ENCODE peak calls at places on chromosomes 2 and 18, in seven cellular contexts. One of them, this sample, is unnamed.
A peak's percentile ranks its signal among the peaks of the same experiment; 100 is the strongest.

GRCh38 chr2:114762986-114763385 is 320.5 kb downstream of the DPP10 start:
- DNase-seq in gastrocnemius medialis: no peak
- DNase-seq in mammary epithelial cell: no peak
- DNase-seq in adrenal gland: peak; percentile 7
- DNase-seq in colonic mucosa: no peak
- DNase-seq in HCT116: no peak
- DNase-seq in Panc1: no peak
- DNase-seq in this sample: no peak

GRCh38 chr2:157196956-157197355 is 60.5 kb upstream of the GALNT5 start:
- DNase-seq in gastrocnemius medialis: no peak
- DNase-seq in mammary epithelial cell: no peak
- DNase-seq in adrenal gland: no peak
- DNase-seq in colonic mucosa: no peak
- DNase-seq in HCT116: no peak
- DNase-seq in Panc1: no peak
- DNase-seq in this sample: no peak

GRCh38 chr18:23712445-23712844 is 23.2 kb downstream of the LAMA3 start:
- DNase-seq in gastrocnemius medialis: no peak
- DNase-seq in mammary epithelial cell: no peak
- DNase-seq in adrenal gland: no peak
- DNase-seq in colonic mucosa: no peak
- DNase-seq in HCT116: no peak
- DNase-seq in Panc1: no peak
- DNase-seq in this sample: peak; percentile 58

GRCh38 chr2:181781082-181781786 is 100.9 kb upstream of the NEUROD1 start:
- DNase-seq in gastrocnemius medialis: no peak
- DNase-seq in mammary epithelial cell: no peak
- DNase-seq in adrenal gland: no peak
- DNase-seq in colonic mucosa: peak; percentile 72
- DNase-seq in HCT116: no peak
- DNase-seq in Panc1: no peak
- DNase-seq in this sample: no peak

GRCh38 chr2:29006092-29006985 is 25.2 kb downstream of the TOGARAM2 start:
- DNase-seq in gastrocnemius medialis: no peak
- DNase-seq in mammary epithelial cell: no peak
- DNase-seq in adrenal gland: peak; percentile 59
- DNase-seq in colonic mucosa: no peak
- DNase-seq in HCT116: no peak
- DNase-seq in Panc1: no peak
- DNase-seq in this sample: no peak

GRCh38 chr2:41881249-41881648 is 166.6 kb upstream of the PKDCC start:
- DNase-seq in gastrocnemius medialis: no peak
- DNase-seq in mammary epithelial cell: no peak
- DNase-seq in adrenal gland: no peak
- DNase-seq in colonic mucosa: no peak
- DNase-seq in HCT116: no peak
- DNase-seq in Panc1: no peak
- DNase-seq in this sample: no peak

GRCh38 chr2:236971131-236971850 is 114.4 kb upstream of the COPS8 start:
- DNase-seq in gastrocnemius medialis: peak; percentile 28
- DNase-seq in mammary epithelial cell: no peak
- DNase-seq in adrenal gland: no peak
- DNase-seq in colonic mucosa: no peak
- DNase-seq in HCT116: no peak
- DNase-seq in Panc1: no peak
- DNase-seq in this sample: no peak

GRCh38 chr2:173752152-173752551 is 213.0 kb downstream of the SP3 start:
- DNase-seq in gastrocnemius medialis: no peak
- DNase-seq in mammary epithelial cell: no peak
- DNase-seq in adrenal gland: no peak
- DNase-seq in colonic mucosa: no peak
- DNase-seq in HCT116: peak; percentile 13
- DNase-seq in Panc1: no peak
- DNase-seq in this sample: no peak

GRCh38 chr18:55593888-55594287 is 5.9 kb upstream of the TCF4 start:
- DNase-seq in gastrocnemius medialis: no peak
- DNase-seq in mammary epithelial cell: peak; percentile 40
- DNase-seq in adrenal gland: no peak
- DNase-seq in colonic mucosa: no peak
- DNase-seq in HCT116: no peak
- DNase-seq in Panc1: no peak
- DNase-seq in this sample: no peak

DNA sequence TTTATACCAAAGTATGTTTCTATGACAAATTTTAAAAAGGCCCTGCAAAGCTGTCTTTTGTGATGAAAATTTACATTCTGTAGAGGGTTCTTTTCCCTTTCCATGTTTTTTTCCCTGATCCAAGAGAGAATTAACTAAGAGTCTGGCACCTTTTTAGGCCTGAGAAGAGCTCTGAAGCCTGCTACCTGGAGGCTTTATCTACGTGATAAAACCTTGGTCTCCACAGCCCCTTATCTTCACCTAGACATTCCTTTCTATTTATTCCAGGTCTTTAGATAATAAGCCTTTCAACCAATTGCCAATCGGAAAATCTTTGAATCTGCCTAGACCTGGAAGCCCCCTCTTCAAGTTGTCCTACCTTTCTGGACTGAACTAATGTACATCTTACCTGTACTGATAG is 774.1 kb upstream of the LRRTM1 start:
- DNase-seq in gastrocnemius medialis: no peak
- DNase-seq in mammary epithelial cell: no peak
- DNase-seq in adrenal gland: no peak
- DNase-seq in colonic mucosa: no peak
- DNase-seq in HCT116: no peak
- DNase-seq in Panc1: no peak
- DNase-seq in this sample: no peak
- H3K36me3 ChIP-seq in gastrocnemius medialis: no peaks in the 10 kb centered on the region
- H3K36me3 ChIP-seq in mammary epithelial cell: no peaks in the 10 kb centered on the region
- H3K36me3 ChIP-seq in adrenal gland: no peaks in the 10 kb centered on the region
- H3K36me3 ChIP-seq in colonic mucosa: no peaks in the 10 kb centered on the region
- H3K36me3 ChIP-seq in HCT116: no peaks in the 10 kb centered on the region
- H3K36me3 ChIP-seq in Panc1: no peaks in the 10 kb centered on the region
- H3K36me3 ChIP-seq in this sample: no peaks in the 10 kb centered on the region

GRCh38 chr2:218887079-218887478 is 6.4 kb downstream of the WNT10A start:
- DNase-seq in gastrocnemius medialis: no peak
- DNase-seq in mammary epithelial cell: no peak
- DNase-seq in adrenal gland: no peak
- DNase-seq in colonic mucosa: no peak
- DNase-seq in HCT116: no peak
- DNase-seq in Panc1: no peak
- DNase-seq in this sample: no peak
- H3K27ac ChIP-seq in gastrocnemius medialis: no peak overlapping the region
- H3K27ac ChIP-seq in mammary epithelial cell: no peak overlapping the region
- H3K27ac ChIP-seq in adrenal gland: no peak overlapping the region
- H3K27ac ChIP-seq in colonic mucosa: no peak overlapping the region
- H3K27ac ChIP-seq in HCT116: no peak overlapping the region
- H3K27ac ChIP-seq in Panc1: no peak overlapping the region
- H3K27ac ChIP-seq in this sample: no peak overlapping the region

DNA sequence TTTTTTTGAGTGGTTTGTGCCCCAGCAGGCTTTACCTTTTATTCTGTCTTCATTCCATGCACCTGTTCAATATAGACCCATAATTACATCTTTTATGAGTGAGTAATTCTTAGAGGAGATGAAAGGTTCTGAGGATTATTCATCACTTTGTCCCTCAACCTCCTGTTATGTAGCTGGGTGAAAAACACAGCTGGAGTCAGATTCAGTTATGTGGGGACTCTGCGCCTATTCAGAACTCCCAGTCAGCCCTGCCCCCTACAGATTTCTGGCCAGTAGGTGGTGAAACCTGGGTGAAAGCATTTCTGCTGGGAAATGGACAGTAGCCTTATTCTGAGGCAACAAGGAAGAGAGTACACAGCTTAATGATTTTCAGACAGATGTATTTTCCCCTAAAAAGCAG is 107.8 kb downstream of the MGAT5 start:
- DNase-seq in gastrocnemius medialis: no peak
- DNase-seq in mammary epithelial cell: no peak
- DNase-seq in adrenal gland: no peak
- DNase-seq in colonic mucosa: peak; percentile 35
- DNase-seq in HCT116: no peak
- DNase-seq in Panc1: no peak
- DNase-seq in this sample: no peak
- H3K36me3 ChIP-seq in gastrocnemius medialis: no peaks in the 10 kb centered on the region
- H3K36me3 ChIP-seq in mammary epithelial cell: no peaks in the 10 kb centered on the region
- H3K36me3 ChIP-seq in adrenal gland: no peaks in the 10 kb centered on the region
- H3K36me3 ChIP-seq in colonic mucosa: no peaks in the 10 kb centered on the region
- H3K36me3 ChIP-seq in HCT116: no peaks in the 10 kb centered on the region
- H3K36me3 ChIP-seq in Panc1: no peaks in the 10 kb centered on the region
- H3K36me3 ChIP-seq in this sample: peaks cover 7% of the 10 kb centered on the region

GRCh38 chr2:177256695-177257094 is 7.8 kb downstream of the NFE2L2 start:
- DNase-seq in gastrocnemius medialis: no peak
- DNase-seq in mammary epithelial cell: no peak
- DNase-seq in adrenal gland: no peak
- DNase-seq in colonic mucosa: no peak
- DNase-seq in HCT116: no peak
- DNase-seq in Panc1: no peak
- DNase-seq in this sample: no peak
- H3K27ac ChIP-seq in gastrocnemius medialis: peak overlapping the region; percentile 49
- H3K27ac ChIP-seq in mammary epithelial cell: no peak overlapping the region
- H3K27ac ChIP-seq in adrenal gland: peak overlapping the region; percentile 15
- H3K27ac ChIP-seq in colonic mucosa: no peak overlapping the region
- H3K27ac ChIP-seq in HCT116: no peak overlapping the region
- H3K27ac ChIP-seq in Panc1: peak overlapping the region; percentile 31
- H3K27ac ChIP-seq in this sample: no peak overlapping the region

GRCh38 chr2:44104855-44105271 is 63.8 kb upstream of the PPM1B start:
- DNase-seq in gastrocnemius medialis: no peak
- DNase-seq in mammary epithelial cell: no peak
- DNase-seq in adrenal gland: no peak
- DNase-seq in colonic mucosa: no peak
- DNase-seq in HCT116: no peak
- DNase-seq in Panc1: no peak
- DNase-seq in this sample: no peak

GRCh38 chr2:44101246-44101645 is 67.4 kb upstream of the PPM1B start:
- DNase-seq in gastrocnemius medialis: no peak
- DNase-seq in mammary epithelial cell: no peak
- DNase-seq in adrenal gland: peak; percentile 16
- DNase-seq in colonic mucosa: no peak
- DNase-seq in HCT116: no peak
- DNase-seq in Panc1: no peak
- DNase-seq in this sample: no peak

GRCh38 chr2:44102790-44103642 is 65.7 kb upstream of the PPM1B start:
- DNase-seq in gastrocnemius medialis: no peak
- DNase-seq in mammary epithelial cell: no peak
- DNase-seq in adrenal gland: no peak
- DNase-seq in colonic mucosa: no peak
- DNase-seq in HCT116: no peak
- DNase-seq in Panc1: no peak
- DNase-seq in this sample: no peak

GRCh38 chr2:44100351-44100750 is 68.3 kb upstream of the PPM1B start:
- DNase-seq in gastrocnemius medialis: peak; percentile 84
- DNase-seq in mammary epithelial cell: peak; percentile 86
- DNase-seq in adrenal gland: peak; percentile 86
- DNase-seq in colonic mucosa: peak; percentile 57
- DNase-seq in HCT116: peak; percentile 16
- DNase-seq in Panc1: no peak
- DNase-seq in this sample: no peak

DNA sequence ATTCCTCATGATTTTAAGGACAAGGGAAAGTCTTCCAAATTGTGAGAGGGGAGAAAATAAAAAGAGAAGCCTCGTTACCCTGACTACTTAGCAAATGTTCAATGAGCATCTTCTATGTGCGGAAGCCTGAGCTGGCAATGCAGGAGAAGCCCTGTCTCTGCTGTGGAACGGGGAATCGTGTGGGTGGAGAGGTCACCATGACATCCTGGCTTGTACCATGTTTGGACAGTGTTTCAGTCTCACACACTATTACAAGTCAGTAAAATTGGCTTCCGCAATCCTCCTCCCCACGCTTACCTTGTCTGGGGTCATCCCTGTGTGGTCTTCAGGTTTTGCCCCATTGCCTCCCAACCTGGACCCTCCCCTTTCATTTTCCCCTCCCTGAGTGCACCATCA is 65.0 kb upstream of the PPM1B start:
- DNase-seq in gastrocnemius medialis: no peak
- DNase-seq in mammary epithelial cell: no peak
- DNase-seq in adrenal gland: no peak
- DNase-seq in colonic mucosa: no peak
- DNase-seq in HCT116: no peak
- DNase-seq in Panc1: no peak
- DNase-seq in this sample: no peak
- H3K36me3 ChIP-seq in gastrocnemius medialis: no peaks in the 10 kb centered on the region
- H3K36me3 ChIP-seq in mammary epithelial cell: no peaks in the 10 kb centered on the region
- H3K36me3 ChIP-seq in adrenal gland: no peaks in the 10 kb centered on the region
- H3K36me3 ChIP-seq in colonic mucosa: no peaks in the 10 kb centered on the region
- H3K36me3 ChIP-seq in HCT116: no peaks in the 10 kb centered on the region
- H3K36me3 ChIP-seq in Panc1: no peaks in the 10 kb centered on the region
- H3K36me3 ChIP-seq in this sample: no peaks in the 10 kb centered on the region

This sample was measured in CD8-positive, alpha-beta memory T cell.